ENCODE peak calls at places on chromosome 9, in six cellular contexts. D is neural progenitor cell, Q is K562, B is mesendoderm, Z is PC-9, Y is PC-3. N is an unnamed sample.

GRCh38 chr9:98986866-98987653 is 43.4 kb downstream of the COL15A1 start:
- DNase-seq in Y (no peak), Z (no peak), D (no peak), Q (no peak), B (no peak), N (no peak)

GRCh38 chr9:70480405-70480980 is 66.0 kb upstream of the KLF9 start:
- DNase-seq in Q (no peak), Y (peak; percentile 14), D (no peak), B (no peak), Z (no peak), N (peak; percentile 42)

GRCh38 chr9:109012009-109012875 is 1.1 kb downstream of the CTNNAL1 start:
- DNase-seq in Z (peak; percentile 96), D (peak; percentile 80), Y (peak; percentile 94), Q (no peak), B (peak; percentile 88), N (peak; percentile 84)

GRCh38 chr9:72636621-72637020 is 115.2 kb downstream of the TMC1 start:
- DNase-seq in Y (no peak), Z (no peak), D (no peak), B (no peak), Q (no peak), N (no peak)

GRCh38 chr9:5756633-5757032 is 76.3 kb downstream of the ERMP1 start:
- DNase-seq in Z (no peak), Q (no peak), Y (no peak), B (no peak), D (no peak), N (no peak)

GRCh38 chr9:115415450-115415849 is 297.5 kb upstream of the TNC start:
- DNase-seq in Z (no peak), B (peak; percentile 66), Y (no peak), Q (no peak), D (no peak), N (no peak)

GRCh38 chr9:9881692-9882091 is 731.1 kb downstream of the PTPRD start:
- DNase-seq in Z (no peak), D (no peak), Y (no peak), Q (no peak), B (no peak), N (no peak)

GRCh38 chr9:120931278-120932085 is 4.9 kb upstream of the TRAF1 start:
- DNase-seq in Y (peak; percentile 24), B (no peak), D (no peak), Z (no peak), Q (no peak), N (peak; percentile 94)

GRCh38 chr9:101495810-101496209 is 37.8 kb upstream of the RNF20 start:
- DNase-seq in D (no peak), Z (no peak), Q (no peak), Y (peak; percentile 6), B (no peak), N (no peak)

GRCh38 chr9:109319072-109319630 is 1.7 kb downstream of the EPB41L4B start:
- DNase-seq in B (peak; percentile 26), Z (no peak), D (peak; percentile 49), Y (peak; percentile 49), Q (no peak), N (no peak)

GRCh38 chr9:83956288-83957028 is 23.6 kb downstream of the HNRNPK start:
- DNase-seq in Y (peak; percentile 61), Q (peak; percentile 70), B (no peak), D (no peak), Z (peak; percentile 68), N (peak; percentile 96)

GRCh38 chr9:114108016-114108833 is 9.1 kb upstream of the KIF12 start:
- DNase-seq in Y (peak; percentile 77), Q (peak; percentile 80), B (peak; percentile 90), Z (no peak), D (peak; percentile 94), N (peak; percentile 98)

GRCh38 chr9:95366731-95367325 is 49.3 kb upstream of the FANCC start:
- DNase-seq in Q (no peak), Z (no peak), D (peak; percentile 36), B (peak; percentile 80), Y (no peak), N (no peak)

GRCh38 chr9:134163374-134164196 is 779 bp downstream of the RNU6ATAC start:
- DNase-seq in Q (no peak), Y (peak; percentile 50), B (peak; percentile 75), Z (peak; percentile 50), D (peak; percentile 57), N (peak; percentile 89)

GRCh38 chr9:86909388-86909787 is 37.9 kb downstream of the GAS1 start:
- DNase-seq in Q (no peak), Y (no peak), D (no peak), B (no peak), Z (no peak), N (peak; percentile 90)

GRCh38 chr9:116279230-116279629 is 125.6 kb downstream of the PAPPA start:
- DNase-seq in B (peak; percentile 92), D (peak; percentile 95), Y (no peak), Z (no peak), Q (no peak), N (no peak)

GRCh38 chr9:77040340-77040739 is 20.9 kb downstream of the FOXB2 start:
- DNase-seq in Z (no peak), Q (no peak), Y (no peak), D (no peak), B (no peak), N (no peak)

GRCh38 chr9:5586391-5586802 is 42.5 kb upstream of the RIC1 start:
- DNase-seq in Q (no peak), D (no peak), Z (no peak), Y (no peak), B (no peak), N (no peak)

GRCh38 chr9:72557549-72557948 is 36.1 kb downstream of the TMC1 start:
- DNase-seq in D (no peak), Z (peak; percentile 99), Q (peak; percentile 61), Y (peak; percentile 94), B (peak; percentile 75), N (peak; percentile 83)

GRCh38 chr9:114607671-114608524 is 3.2 kb upstream of the TMEM268 start:
- DNase-seq in Y (no peak), D (no peak), Q (no peak), B (no peak), Z (no peak), N (no peak)

GRCh38 chr9:34991833-34992375 is 2.4 kb downstream of the DNAJB5 start:
- DNase-seq in B (peak; percentile 78), Z (no peak), Y (peak; percentile 20), D (peak; percentile 38), Q (peak; percentile 51), N (peak; percentile 91)

GRCh38 chr9:14366071-14366470 is 52.1 kb upstream of the NFIB start:
- DNase-seq in Y (no peak), Q (no peak), Z (no peak), B (no peak), D (no peak), N (peak; percentile 45)

GRCh38 chr9:35115680-35116538 is at the start of gene ATOSB:
- DNase-seq in B (peak; percentile 100), Y (peak; percentile 89), Z (peak; percentile 83), Q (peak; percentile 84), D (peak; percentile 100), N (peak; percentile 96)

GRCh38 chr9:107694390-107694789 is 204.8 kb upstream of the KLF4 start:
- DNase-seq in Q (no peak), B (no peak), Z (no peak), D (no peak), Y (no peak), N (no peak)

GRCh38 chr9:108142504-108143201 is 653.1 kb upstream of the KLF4 start:
- DNase-seq in B (peak; percentile 46), Z (no peak), Y (no peak), Q (no peak), D (peak; percentile 91), N (peak; percentile 70)

GRCh38 chr9:71944754-71945409 is 33.4 kb downstream of the C9orf85 start:
- DNase-seq in D (no peak), Z (peak; percentile 94), Y (peak; percentile 70), Q (no peak), B (no peak), N (peak; percentile 44)

GRCh38 chr9:27853529-27853928 is 280.2 kb upstream of the C9orf72 start:
- DNase-seq in D (no peak), Q (no peak), Y (no peak), Z (no peak), B (no peak), N (no peak)

GRCh38 chr9:126127591-126127990 is 199.0 kb upstream of the MVB12B start:
- DNase-seq in Y (no peak), Q (no peak), Z (no peak), B (no peak), D (no peak), N (no peak)

GRCh38 chr9:95999390-95999789 is 123.9 kb downstream of the ERCC6L2 start:
- DNase-seq in Y (no peak), Q (no peak), B (no peak), D (no peak), Z (no peak), N (no peak)

GRCh38 chr9:7461791-7462190 is 337.8 kb downstream of the DMAC1 start:
- DNase-seq in D (no peak), Q (no peak), Y (no peak), Z (no peak), B (no peak), N (no peak)

GRCh38 chr9:7238244-7238637 is 480.5 kb downstream of the KDM4C start:
- DNase-seq in Y (no peak), D (no peak), Z (no peak), Q (no peak), B (peak; percentile 79), N (no peak)

DNA sequence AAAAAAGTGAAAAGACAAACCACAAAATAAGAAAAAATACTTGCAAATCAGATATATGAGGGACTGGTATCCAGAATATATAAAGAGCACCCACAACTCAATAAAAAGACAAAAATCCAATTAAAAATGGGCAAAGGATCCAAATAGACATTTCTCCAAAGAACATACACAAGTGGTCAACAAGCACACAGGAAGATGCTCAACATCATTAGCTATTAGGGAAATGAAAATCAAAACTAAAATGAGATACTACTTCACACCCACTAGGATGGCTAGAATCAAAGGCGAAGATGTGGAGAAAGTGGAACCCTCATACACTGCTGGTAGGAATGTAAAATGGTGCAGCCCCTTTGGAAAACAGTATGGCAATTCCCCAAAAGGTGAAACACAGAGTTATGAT is 21.1 kb upstream of the DPM2 start:
- DNase-seq in D (no peak), Z (no peak), Y (no peak), B (no peak), Q (no peak), N (no peak)
- H3K79me2 ChIP-seq in D (peaks cover 100% of the 10 kb centered on the region), Z (peaks cover 94% of the 10 kb centered on the region), Y (peaks cover 66% of the 10 kb centered on the region), B (peaks cover 40% of the 10 kb centered on the region), Q (peaks cover 68% of the 10 kb centered on the region), N (peaks cover 94% of the 10 kb centered on the region)

GRCh38 chr9:129473523-129474244 is 147.2 kb downstream of the C9orf50 start:
- DNase-seq in D (no peak), Z (no peak), Q (no peak), B (no peak), Y (no peak), N (peak; percentile 88)
- H3K4me2 ChIP-seq in D (no peak overlapping the region), Z (no peak overlapping the region), Q (no peak overlapping the region), B (no peak overlapping the region), Y (no peak overlapping the region), N (peak overlapping the region; percentile 26)

DNA sequence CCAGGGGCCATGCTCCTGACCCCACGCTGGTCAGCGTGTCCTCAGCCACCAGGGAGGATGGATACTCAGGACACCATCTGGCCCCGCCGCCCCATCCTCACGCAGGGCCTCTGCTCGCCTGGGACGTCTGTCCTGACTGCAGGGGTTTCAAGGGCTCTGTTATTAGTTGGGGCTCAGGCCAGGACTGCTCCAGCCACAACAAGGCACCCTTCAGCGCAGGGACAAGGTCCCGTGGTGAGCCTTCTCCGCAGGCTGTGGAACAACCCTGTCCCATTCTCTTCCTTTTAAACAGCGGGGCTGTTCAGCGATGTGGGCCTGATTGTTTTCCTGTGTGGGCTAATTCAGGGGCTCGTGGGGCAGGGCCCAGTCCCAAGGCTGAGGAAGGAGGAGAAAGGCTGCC is 61.6 kb downstream of the SEMA4D start:
- DNase-seq in B (no peak), D (no peak), Y (no peak), Q (no peak), Z (no peak), N (peak; percentile 53)
- H3K4me1 ChIP-seq in B (peaks cover 5% of the 10 kb centered on the region), D (peaks cover 27% of the 10 kb centered on the region), Y (peaks cover 15% of the 10 kb centered on the region), Q (no peaks in the 10 kb centered on the region), Z (peaks cover 14% of the 10 kb centered on the region), N (no peaks in the 10 kb centered on the region)

GRCh38 chr9:37992924-37993349 is 76.1 kb downstream of the SHB start:
- DNase-seq in Z (no peak), Q (peak; percentile 66), D (no peak), Y (no peak), B (no peak), N (no peak)
- H3K79me2 ChIP-seq in Z (peaks cover 76% of the 10 kb centered on the region), Q (no peaks in the 10 kb centered on the region), D (no peaks in the 10 kb centered on the region), Y (peaks cover 95% of the 10 kb centered on the region), B (peaks cover 45% of the 10 kb centered on the region), N (peaks cover 68% of the 10 kb centered on the region)